ENCODE peak calls at places on chromosomes 7 and 10, in ten cellular contexts. G is transverse colon, D is suprapubic skin, L is vagina, A is SK-N-SH, O is HCT116, U is breast epithelium, F is prostate gland, Z is spleen, Q is Panc1. W is an unnamed sample.
A peak's percentile ranks its signal among the peaks of the same experiment; 100 is the strongest.

GRCh38 chr7:119377-120163 is 72.8 kb upstream of the FAM20C start:
- DNase-seq in U (no peak), O (no peak), A (no peak), Q (no peak), Z (no peak), L (no peak), F (no peak), G (peak; percentile 41), D (no peak), W (no peak)

GRCh38 chr10:44567471-44567870 is 182.6 kb upstream of the CXCL12 start:
- DNase-seq in U (no peak), O (no peak), Q (no peak), G (no peak), L (no peak), Z (no peak), D (no peak), F (no peak), A (no peak), W (no peak)

GRCh38 chr7:46625032-46625431 is 704.0 kb upstream of the IGFBP3 start:
- DNase-seq in F (no peak), Q (no peak), D (no peak), U (no peak), G (no peak), Z (no peak), O (no peak), L (no peak), A (no peak), W (no peak)

GRCh38 chr7:80900583-80901576 is 18.0 kb downstream of the SEMA3C start:
- DNase-seq in F (no peak), L (no peak), Q (no peak), D (no peak), A (no peak), O (no peak), G (no peak), U (no peak), Z (no peak), W (no peak)

GRCh38 chr10:76433161-76434005 is 1002.0 kb downstream of the LRMDA start:
- DNase-seq in G (no peak), L (no peak), A (peak; percentile 30), O (no peak), U (no peak), F (no peak), Z (no peak), D (no peak), Q (no peak), W (no peak)

GRCh38 chr10:68406815-68407585 is at the start of gene RUFY2:
- DNase-seq in D (peak; percentile 85), U (peak; percentile 52), L (no peak), O (peak; percentile 33), Z (peak; percentile 96), A (peak; percentile 96), Q (no peak), G (peak; percentile 80), F (peak; percentile 54), W (no peak)

GRCh38 chr7:92847305-92847704 is 10.9 kb upstream of the CDK6 start:
- DNase-seq in U (no peak), O (no peak), L (no peak), A (no peak), D (no peak), F (no peak), Z (no peak), G (no peak), Q (no peak), W (no peak)

GRCh38 chr10:528173-529165 is 161.0 kb downstream of the DIP2C start:
- DNase-seq in G (no peak), Z (peak; percentile 57), A (no peak), D (no peak), L (no peak), U (no peak), F (no peak), Q (no peak), O (no peak), W (no peak)

GRCh38 chr7:108404509-108405435 is 51.5 kb downstream of the NRCAM start:
- DNase-seq in Z (no peak), F (no peak), A (no peak), U (no peak), Q (no peak), G (no peak), D (no peak), O (no peak), L (no peak), W (no peak)

GRCh38 chr10:70053896-70054641 is 1.4 kb downstream of the MACROH2A2 start:
- DNase-seq in O (peak; percentile 15), Z (no peak), Q (no peak), G (peak; percentile 23), U (no peak), A (peak; percentile 81), L (no peak), D (no peak), F (no peak), W (no peak)

GRCh38 chr10:69049564-69049955 is 38.3 kb upstream of the SRGN start:
- DNase-seq in Q (no peak), U (no peak), F (no peak), D (no peak), A (no peak), L (no peak), O (no peak), Z (peak; percentile 82), G (no peak), W (no peak)

GRCh38 chr7:102321351-102322201 is 34.7 kb downstream of the SPDYE6 start:
- DNase-seq in G (peak; percentile 33), D (peak; percentile 57), L (no peak), U (no peak), Q (no peak), O (no peak), A (peak; percentile 46), Z (peak; percentile 78), F (no peak), W (no peak)

GRCh38 chr7:141115949-141116348 is 42.1 kb downstream of the TMEM178B start:
- DNase-seq in O (no peak), F (no peak), U (no peak), Z (no peak), A (no peak), L (no peak), G (no peak), D (no peak), Q (no peak), W (no peak)

GRCh38 chr10:36534471-36535002 is 590.9 kb upstream of the ANKRD30A start:
- DNase-seq in D (no peak), F (no peak), A (no peak), L (no peak), G (no peak), O (no peak), U (no peak), Q (peak; percentile 38), Z (peak; percentile 89), W (no peak)

GRCh38 chr10:121988361-121989324 is at the start of gene TACC2:
- DNase-seq in Z (no peak), U (no peak), A (no peak), L (no peak), F (no peak), G (no peak), O (peak; percentile 48), Q (no peak), D (no peak), W (no peak)

GRCh38 chr7:74619235-74619860 is 38.2 kb upstream of the GTF2I start:
- DNase-seq in D (no peak), Z (no peak), F (no peak), O (no peak), U (no peak), A (no peak), L (no peak), Q (no peak), G (no peak), W (no peak)

DNA sequence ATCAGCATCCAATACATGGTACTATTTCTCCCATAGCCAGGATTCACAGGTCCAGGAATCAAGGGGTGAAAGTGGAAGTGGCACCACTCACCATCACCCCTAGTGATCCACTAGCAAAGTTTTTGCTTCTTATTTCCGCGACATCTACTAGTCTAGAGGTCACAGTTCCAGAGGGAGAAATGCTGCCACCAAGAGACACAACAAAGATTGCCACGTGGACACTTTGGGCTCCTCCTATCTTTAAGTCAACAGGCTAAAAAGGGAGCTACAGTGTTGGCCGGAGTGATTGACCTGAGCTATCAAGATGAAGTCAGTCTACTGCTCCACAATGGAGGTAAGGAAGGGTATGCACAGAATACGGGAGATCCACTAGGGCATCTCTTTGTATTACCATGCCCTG is 178.2 kb downstream of the AKR1D1 start:
- DNase-seq in Q (no peak), L (no peak), D (no peak), A (no peak), U (no peak), O (no peak), Z (no peak), G (no peak), F (no peak), W (no peak)
- H3K36me3 ChIP-seq in Q (no peaks in the 10 kb centered on the region), L (no peaks in the 10 kb centered on the region), D (no peaks in the 10 kb centered on the region), A (no peaks in the 10 kb centered on the region), U (no peaks in the 10 kb centered on the region), O (no peaks in the 10 kb centered on the region), Z (no peaks in the 10 kb centered on the region), G (no peaks in the 10 kb centered on the region), F (no peaks in the 10 kb centered on the region), W (no peaks in the 10 kb centered on the region)

GRCh38 chr10:55822096-55822495 is 539.0 kb downstream of the ZWINT start:
- DNase-seq in G (no peak), A (no peak), D (no peak), Z (no peak), Q (no peak), O (no peak), L (no peak), U (no peak), F (no peak), W (no peak)
- H3K4me3 ChIP-seq in G (no peak overlapping the region), A (no peak overlapping the region), D (no peak overlapping the region), Z (no peak overlapping the region), Q (no peak overlapping the region), O (no peak overlapping the region), L (no peak overlapping the region), U (no peak overlapping the region), F (no peak overlapping the region), W (no peak overlapping the region)

DNA sequence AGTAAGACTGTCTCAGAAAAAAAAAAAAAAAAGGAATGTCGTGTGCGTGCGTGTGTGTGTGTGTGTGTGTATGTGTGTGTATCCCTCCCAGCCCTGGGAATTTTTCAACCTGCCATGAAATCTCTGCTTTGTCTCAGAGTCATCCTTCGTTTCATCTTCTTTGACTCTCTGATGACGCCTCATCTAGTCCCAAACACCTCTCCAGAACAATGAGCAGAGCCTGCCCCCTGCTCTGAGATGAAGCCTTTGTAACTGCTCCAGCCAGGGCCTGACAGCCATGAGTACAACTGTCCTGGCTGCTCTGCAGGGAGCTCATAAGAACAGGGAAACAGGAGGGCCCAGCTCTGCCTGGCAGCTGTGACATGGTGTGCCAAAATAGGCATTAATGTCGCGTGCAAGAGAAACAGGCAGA is 149.5 kb downstream of the FAM107B start:
- DNase-seq in Q (no peak), G (no peak), L (no peak), Z (no peak), U (no peak), O (no peak), A (peak; percentile 39), F (no peak), D (no peak), W (no peak)
- TF ChIP-seq POLR2AphosphoS5 in Q (no peak), G (no peak), L (no peak), Z (no peak), U (no peak), O (no peak), A (no peak), F (no peak), D (no peak), W (no peak)

DNA sequence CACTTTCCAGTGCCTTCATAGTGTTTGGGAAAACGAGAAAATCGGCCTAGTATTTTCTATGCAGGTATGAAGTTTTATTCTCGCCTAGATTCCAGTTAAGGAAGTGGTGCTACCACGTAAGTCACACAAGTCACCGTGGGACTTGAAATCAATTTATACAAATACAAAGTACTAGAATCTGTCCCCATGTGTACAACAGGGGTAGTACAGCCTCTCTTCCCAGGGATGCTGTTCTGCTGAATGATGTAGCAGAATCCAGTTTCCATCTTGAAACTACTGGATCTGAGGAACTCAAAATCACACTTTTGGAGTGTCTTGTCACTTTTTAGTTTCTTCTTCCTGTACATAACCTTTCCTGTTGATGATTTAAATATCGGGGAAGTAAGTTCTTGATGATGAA is 129.4 kb downstream of the SFMBT2 start:
- DNase-seq in F (no peak), O (no peak), G (no peak), D (no peak), U (no peak), L (no peak), A (no peak), Z (no peak), Q (no peak), W (no peak)
- H3K36me3 ChIP-seq in F (no peaks in the 10 kb centered on the region), O (no peaks in the 10 kb centered on the region), G (no peaks in the 10 kb centered on the region), D (no peaks in the 10 kb centered on the region), U (no peaks in the 10 kb centered on the region), L (no peaks in the 10 kb centered on the region), A (no peaks in the 10 kb centered on the region), Z (peaks cover 52% of the 10 kb centered on the region), Q (no peaks in the 10 kb centered on the region), W (no peaks in the 10 kb centered on the region)

W was measured in SK-N-MC.